ENCODE peak calls at places on chromosomes 2 and 18, in seven cellular contexts. D, X, F, M, Y, U and E are unnamed samples.

GRCh38 chr2:106085441-106085911 is 108.6 kb downstream of the UXS1 start:
- DNase-seq in M (peak; percentile 53), Y (peak; percentile 45), X (no peak), U (no peak), F (no peak), D (peak; percentile 21), E (peak; percentile 55)

GRCh38 chr2:36356199-36356989 is 816 bp downstream of the CRIM1 start:
- DNase-seq in X (peak; percentile 51), M (no peak), F (peak; percentile 78), Y (peak; percentile 55), D (peak; percentile 65), U (peak; percentile 38), E (peak; percentile 36)

GRCh38 chr2:99205491-99205890 is 24.5 kb downstream of the MRPL30 start:
- DNase-seq in Y (no peak), M (no peak), U (no peak), X (no peak), F (no peak), D (no peak), E (no peak)

GRCh38 chr2:151338115-151338514 is 19.3 kb upstream of the TNFAIP6 start:
- DNase-seq in X (no peak), U (no peak), Y (no peak), D (no peak), F (no peak), M (no peak), E (no peak)

GRCh38 chr18:42064109-42064508 is 109.1 kb downstream of the PIK3C3 start:
- DNase-seq in U (no peak), Y (no peak), X (no peak), M (no peak), F (no peak), D (no peak), E (no peak)

GRCh38 chr2:238820909-238821308 is 27.0 kb upstream of the TWIST2 start:
- DNase-seq in D (no peak), F (no peak), Y (no peak), M (no peak), X (no peak), U (no peak), E (no peak)

GRCh38 chr2:28750316-28751101 is 1.1 kb upstream of the PPP1CB start:
- DNase-seq in U (no peak), F (no peak), M (no peak), X (no peak), Y (no peak), D (peak; percentile 35), E (peak; percentile 50)

GRCh38 chr18:12779043-12779442 is 76.2 kb downstream of the PSMG2 start:
- DNase-seq in D (no peak), M (no peak), U (no peak), X (no peak), F (no peak), Y (no peak), E (no peak)

GRCh38 chr2:214902273-214902672 is 92.8 kb upstream of the BARD1 start:
- DNase-seq in D (no peak), Y (no peak), X (no peak), U (no peak), F (no peak), M (no peak), E (no peak)

GRCh38 chr2:94861308-94862152 is 9.7 kb upstream of the TEKT4 start:
- DNase-seq in D (peak; percentile 47), Y (no peak), U (no peak), F (peak; percentile 53), X (no peak), M (no peak), E (no peak)

GRCh38 chr2:158178646-158179045 is 77.0 kb downstream of the UPP2 start:
- DNase-seq in F (no peak), D (no peak), U (no peak), X (no peak), Y (no peak), M (no peak), E (no peak)

GRCh38 chr2:51846796-51847195 is 814.9 kb upstream of the NRXN1 start:
- DNase-seq in F (no peak), D (no peak), X (no peak), Y (no peak), U (no peak), M (no peak), E (no peak)

DNA sequence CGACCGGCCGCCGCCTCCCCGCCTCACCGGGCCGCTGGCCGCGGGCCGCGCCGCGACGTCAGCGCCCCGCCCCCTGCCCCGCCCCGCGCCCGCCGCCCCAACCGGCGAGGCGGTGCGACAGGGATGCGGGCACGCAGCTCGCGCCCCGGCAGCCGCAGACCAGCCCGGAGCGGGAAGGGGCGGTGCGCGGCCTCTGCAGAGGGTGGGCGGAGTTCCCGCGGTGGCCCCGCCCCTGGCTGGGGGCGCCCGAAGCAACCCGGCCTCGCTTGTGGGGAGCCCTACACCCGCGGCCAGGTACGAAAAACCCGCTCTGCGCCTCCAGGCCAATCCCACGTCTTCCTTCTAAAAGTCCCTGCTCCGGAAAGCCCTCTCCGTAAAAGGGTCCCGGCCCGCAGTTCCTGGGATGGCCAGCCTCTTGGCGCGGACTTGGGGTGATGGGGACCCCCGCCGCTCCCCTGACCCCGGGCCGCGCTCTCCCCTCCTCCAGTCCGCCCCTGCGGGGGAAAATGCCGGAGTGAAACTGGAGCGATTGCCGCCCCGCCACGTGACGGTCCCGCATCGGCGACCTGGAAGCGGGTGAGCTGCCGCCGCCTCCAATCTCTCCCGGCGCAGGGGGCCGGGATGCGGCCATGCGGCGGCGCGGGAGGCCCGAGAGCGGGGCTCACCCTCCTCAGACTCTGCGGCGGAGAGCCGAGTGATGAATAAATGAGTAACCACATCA is at the start of gene RAB11FIP5:
- DNase-seq in U (peak; percentile 62), D (peak; percentile 83), F (peak; percentile 89), X (peak; percentile 79), M (peak; percentile 48), Y (peak; percentile 85), E (peak; percentile 89)
- TF ChIP-seq POLR2A in U (peak; percentile 55), D (peak; percentile 44), F (no peak), X (peak; percentile 26), M (no peak), Y (no peak), E (peak; percentile 60)

GRCh38 chr2:156181208-156181607 is 151.3 kb downstream of the NR4A2 start:
- DNase-seq in M (no peak), D (no peak), X (no peak), F (no peak), Y (no peak), U (no peak), E (no peak)

GRCh38 chr2:156177654-156178053 is 154.9 kb downstream of the NR4A2 start:
- DNase-seq in D (no peak), U (no peak), M (no peak), Y (no peak), X (no peak), F (no peak), E (no peak)

GRCh38 chr2:156182132-156182531 is 150.4 kb downstream of the NR4A2 start:
- DNase-seq in U (no peak), D (peak; percentile 35), F (no peak), Y (peak; percentile 44), M (no peak), X (no peak), E (peak; percentile 43)
- TF ChIP-seq POLR2A in U (no peak), D (peak; percentile 15), F (no peak), Y (no peak), M (no peak), X (no peak), E (peak; percentile 36)

GRCh38 chr2:231612199-231613053 is 19.8 kb downstream of the TEX44 start:
- DNase-seq in M (peak; percentile 96), U (peak; percentile 92), F (peak; percentile 95), D (peak; percentile 94), Y (peak; percentile 95), X (peak; percentile 91), E (peak; percentile 89)

GRCh38 chr2:231613054-231613654 is 20.5 kb downstream of the TEX44 start:
- DNase-seq in D (peak; percentile 16), M (peak; percentile 37), F (no peak), Y (no peak), U (no peak), X (peak; percentile 38), E (no peak)

GRCh38 chr2:231615058-231615671 is 22.5 kb downstream of the TEX44 start:
- DNase-seq in Y (no peak), X (no peak), D (peak; percentile 41), M (no peak), F (no peak), U (no peak), E (no peak)

GRCh38 chr2:231613655-231614558 is 21.2 kb downstream of the TEX44 start:
- DNase-seq in F (peak; percentile 96), Y (peak; percentile 87), D (peak; percentile 92), X (peak; percentile 84), M (peak; percentile 76), U (peak; percentile 67), E (peak; percentile 86)

GRCh38 chr2:231614559-231615057 is 21.9 kb downstream of the TEX44 start:
- DNase-seq in X (peak; percentile 78), Y (peak; percentile 41), D (no peak), U (no peak), F (no peak), M (no peak), E (no peak)
- TF ChIP-seq POLR2A in X (peak; percentile 9), Y (no peak), D (peak; percentile 37), U (no peak), F (no peak), M (no peak), E (no peak)

DNA sequence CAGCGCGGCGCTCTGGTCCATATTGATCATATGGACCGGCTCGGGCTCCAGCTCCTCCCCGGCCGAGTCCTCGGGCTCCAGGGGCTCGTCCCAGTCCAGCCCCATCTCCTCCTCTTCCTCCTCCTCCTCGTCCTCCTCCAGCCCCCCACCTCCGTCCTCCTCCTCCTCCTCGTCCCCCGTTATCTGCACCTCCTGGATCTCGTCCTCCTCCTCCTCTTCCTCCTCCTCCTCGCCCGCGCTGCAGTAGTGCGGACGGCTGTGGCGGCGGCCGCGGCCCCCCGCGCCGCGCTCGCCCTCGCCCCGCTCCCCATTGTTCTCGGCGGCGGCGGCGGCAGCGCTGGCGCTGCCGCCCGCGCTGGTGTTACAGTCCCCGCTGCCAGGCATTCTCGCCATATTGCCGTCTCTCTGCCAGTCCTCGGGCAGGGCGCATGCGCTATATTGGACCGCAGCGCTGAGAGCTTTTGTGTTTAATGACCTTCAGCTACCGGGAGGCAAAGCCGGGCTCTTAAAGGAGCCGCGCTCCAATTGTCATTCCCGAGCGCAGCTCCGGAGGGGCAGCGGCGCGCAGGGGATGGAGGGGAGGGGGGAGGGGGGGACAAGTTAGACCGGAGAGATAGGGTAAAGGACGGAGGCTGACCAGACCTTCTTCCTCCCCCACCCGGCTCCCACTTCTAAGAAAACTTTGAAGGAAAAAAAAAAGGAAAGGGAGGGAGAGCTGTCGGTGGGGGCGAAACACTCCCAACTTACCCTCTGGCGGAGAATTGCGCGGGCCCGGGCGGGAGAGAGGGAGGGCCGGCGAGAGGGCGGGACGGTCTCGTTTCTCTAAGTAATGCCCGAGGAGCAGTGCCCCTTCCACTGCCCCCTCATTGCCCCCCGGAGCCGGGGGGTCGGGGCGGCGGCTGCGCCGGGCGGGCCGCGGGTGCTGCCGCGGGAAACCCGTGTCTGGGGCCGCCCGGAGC is at the start of gene KCTD1:
- DNase-seq in U (peak; percentile 83), X (peak; percentile 78), Y (peak; percentile 83), M (peak; percentile 65), F (peak; percentile 88), D (peak; percentile 90), E (peak; percentile 83)
- TF ChIP-seq POLR2A in U (no peak), X (no peak), Y (no peak), M (no peak), F (no peak), D (peak; percentile 62), E (no peak)